ENCODE peak calls at places on chromosomes 11 and 22, in ten cellular contexts. T is pancreas; Y is upper lobe of right lung; B is stomach; K is ovary; S is CD4-positive, alpha-beta T cell; O is neural progenitor cell; U is prostate gland; M is right lobe of liver; X is lower lobe of right lung. J is an unnamed sample.
A peak's percentile ranks its signal among the peaks of the same experiment; 100 is the strongest.

GRCh38 chr11:47394322-47395224 is 13.8 kb upstream of the SLC39A13 start:
- DNase-seq in Y (peak; percentile 85), B (peak; percentile 52), M (peak; percentile 73), X (peak; percentile 87), S (peak; percentile 65), U (no peak), K (no peak), T (no peak), O (peak; percentile 2), J (no peak)

GRCh38 chr22:22893077-22893805 is 5.6 kb downstream of the IGLL5 start:
- DNase-seq in X (no peak), M (peak; percentile 39), T (no peak), U (no peak), B (no peak), Y (peak; percentile 41), O (no peak), S (peak; percentile 22), K (no peak), J (no peak)

GRCh38 chr11:77278595-77279506 is 22.6 kb downstream of the GDPD4 start:
- DNase-seq in T (no peak), B (no peak), K (no peak), X (no peak), U (no peak), M (peak; percentile 49), O (no peak), S (no peak), Y (no peak), J (no peak)

GRCh38 chr22:32655068-32655467 is 146.4 kb upstream of the TIMP3 start:
- DNase-seq in B (no peak), O (no peak), X (no peak), Y (no peak), T (no peak), U (no peak), M (no peak), K (no peak), S (no peak), J (no peak)

GRCh38 chr11:65502274-65502851 is 3.5 kb downstream of the MALAT1 start:
- DNase-seq in T (no peak), B (no peak), X (no peak), K (no peak), S (no peak), M (no peak), Y (no peak), U (no peak), O (no peak), J (no peak)

GRCh38 chr11:65524747-65525658 is at the start of gene SCYL1:
- DNase-seq in U (peak; percentile 84), Y (peak; percentile 91), S (peak; percentile 90), M (peak; percentile 88), T (peak; percentile 87), K (peak; percentile 85), X (peak; percentile 85), O (peak; percentile 88), B (peak; percentile 83), J (peak; percentile 71)

GRCh38 chr11:20027546-20028014 is 132.7 kb downstream of the DBX1 start:
- DNase-seq in Y (no peak), T (no peak), U (no peak), X (no peak), K (no peak), M (no peak), S (no peak), O (no peak), B (no peak), J (no peak)

GRCh38 chr11:16335236-16335962 is 20.9 kb downstream of the SOX6 start:
- DNase-seq in T (no peak), M (no peak), X (no peak), K (no peak), O (no peak), S (no peak), U (no peak), B (no peak), Y (no peak), J (no peak)

GRCh38 chr11:96332236-96332761 is 10.7 kb downstream of the MAML2 start:
- DNase-seq in O (peak; percentile 32), X (no peak), M (no peak), K (no peak), S (no peak), Y (no peak), B (no peak), T (no peak), U (no peak), J (no peak)

GRCh38 chr11:110207089-110207488 is 89.3 kb downstream of the RDX start:
- DNase-seq in M (no peak), B (no peak), O (no peak), S (no peak), Y (no peak), X (no peak), T (no peak), K (no peak), U (no peak), J (no peak)

GRCh38 chr11:102639656-102640055 is 14.5 kb upstream of the MMP20 start:
- DNase-seq in X (no peak), B (no peak), S (no peak), O (no peak), Y (no peak), M (no peak), U (no peak), K (no peak), T (no peak), J (no peak)

GRCh38 chr11:114673661-114674060 is 4.7 kb upstream of the NXPE2 start:
- DNase-seq in T (no peak), U (no peak), S (no peak), K (no peak), B (no peak), O (no peak), Y (no peak), M (no peak), X (no peak), J (no peak)

GRCh38 chr11:78256962-78257361 is 68.2 kb downstream of the USP35 start:
- DNase-seq in T (peak; percentile 74), M (peak; percentile 82), B (peak; percentile 86), K (peak; percentile 90), S (no peak), Y (peak; percentile 85), U (no peak), X (peak; percentile 80), O (no peak), J (peak; percentile 76)

GRCh38 chr11:45024357-45024756 is 73.7 kb upstream of the TP53I11 start:
- DNase-seq in Y (no peak), K (no peak), U (no peak), S (no peak), X (no peak), M (no peak), B (no peak), O (no peak), T (no peak), J (no peak)

GRCh38 chr11:45023065-45023365 is 72.3 kb upstream of the TP53I11 start:
- DNase-seq in X (no peak), B (no peak), K (no peak), S (no peak), T (no peak), U (no peak), O (no peak), Y (no peak), M (no peak), J (no peak)

GRCh38 chr11:45026835-45027234 is 76.2 kb upstream of the TP53I11 start:
- DNase-seq in T (no peak), X (no peak), B (no peak), U (no peak), M (no peak), S (no peak), O (no peak), Y (no peak), K (no peak), J (no peak)

GRCh38 chr11:45025716-45026492 is 75.2 kb upstream of the TP53I11 start:
- DNase-seq in Y (no peak), U (no peak), K (peak; percentile 32), O (no peak), X (no peak), S (no peak), T (no peak), M (no peak), B (no peak), J (peak; percentile 39)

GRCh38 chr11:45024846-45025623 is 74.4 kb upstream of the TP53I11 start:
- DNase-seq in B (no peak), K (no peak), O (no peak), S (no peak), T (no peak), U (no peak), Y (no peak), X (no peak), M (no peak), J (no peak)
- H3K27ac ChIP-seq in B (no peak overlapping the region), K (no peak overlapping the region), O (no peak overlapping the region), S (no peak overlapping the region), T (no peak overlapping the region), U (no peak overlapping the region), Y (no peak overlapping the region), X (no peak overlapping the region), M (no peak overlapping the region), J (no peak overlapping the region)

GRCh38 chr11:2101171-2101675 is 38.0 kb downstream of the IGF2 start:
- DNase-seq in K (no peak), B (no peak), O (no peak), T (no peak), Y (peak; percentile 53), M (no peak), X (peak; percentile 32), S (no peak), U (no peak), J (no peak)
- H3K27me3 ChIP-seq in K (no peaks in the 10 kb centered on the region), B (no peaks in the 10 kb centered on the region), O (peaks cover 7% of the 10 kb centered on the region), T (no peaks in the 10 kb centered on the region), Y (no peaks in the 10 kb centered on the region), M (no peaks in the 10 kb centered on the region), X (no peaks in the 10 kb centered on the region), S (no peaks in the 10 kb centered on the region), U (no peaks in the 10 kb centered on the region), J (no peaks in the 10 kb centered on the region)

GRCh38 chr22:27581688-27582087 is 219.9 kb downstream of the MN1 start:
- DNase-seq in M (no peak), T (no peak), O (no peak), K (peak; percentile 85), U (no peak), X (peak; percentile 64), B (peak; percentile 32), S (no peak), Y (no peak), J (peak; percentile 29)
- TF ChIP-seq CTCF in M (no peak), T (no peak), O (no peak), K (no peak), U (no peak), X (no peak), B (no peak), S (no peak), Y (no peak), J (no peak)

DNA sequence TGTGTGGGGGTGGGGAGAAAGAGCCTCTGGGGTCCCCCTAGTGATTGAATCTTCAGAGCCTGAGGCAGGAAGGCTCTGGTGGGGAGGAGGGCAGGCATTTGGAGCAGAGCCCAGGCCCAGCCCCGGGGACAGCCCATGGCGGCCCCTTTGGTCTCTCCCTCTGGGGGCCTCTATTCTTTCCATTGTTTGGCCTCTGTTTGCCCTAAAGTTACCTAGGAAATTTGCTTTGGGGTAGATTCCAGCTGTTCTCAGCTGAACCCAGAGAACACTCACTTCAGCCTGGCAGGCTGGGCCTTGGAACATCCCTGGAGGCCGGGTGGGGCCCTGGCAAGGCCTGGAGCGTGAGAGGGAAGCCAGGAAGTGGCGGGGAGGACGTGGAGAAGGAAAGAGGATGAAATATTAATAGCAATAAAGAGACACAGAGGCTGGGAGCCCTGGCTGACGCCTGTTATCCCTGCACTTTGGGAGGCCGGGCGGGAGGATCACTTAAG is 22.9 kb upstream of the A4GALT start:
- DNase-seq in S (no peak), T (no peak), M (no peak), K (peak; percentile 82), O (peak; percentile 76), U (peak; percentile 43), Y (no peak), X (peak; percentile 55), B (no peak), J (peak; percentile 53)
- H3K27ac ChIP-seq in S (no peak overlapping the region), T (peak overlapping the region; percentile 8), M (no peak overlapping the region), K (no peak overlapping the region), O (peak overlapping the region; percentile 72), U (peak overlapping the region; percentile 63), Y (peak overlapping the region; percentile 83), X (peak overlapping the region; percentile 81), B (peak overlapping the region; percentile 72), J (peak overlapping the region; percentile 16)